ENCODE peak calls at places on chromosomes 12 and 14, in seven cellular contexts. One of them, this sample, is unnamed.
A peak's percentile ranks its signal among the peaks of the same experiment; 100 is the strongest.

GRCh38 chr12:3152013-3152412 is 74.8 kb downstream of the TSPAN9 start:
- DNase-seq in HuH-7.5: no peak
- DNase-seq in lung: no peak
- DNase-seq in ELR: no peak
- DNase-seq in GM19239: no peak
- DNase-seq in stimulated activated effector memory CD8-positive, alpha-beta T cell treated with anti-CD3 and anti-CD28 coated beads, Interleukin-12 subunit alpha, Interleukin-12 subunit beta, amount 100 ng/mL, for 72 hours: no peak
- DNase-seq in memory B cell: no peak
- DNase-seq in this sample: no peak

GRCh38 chr12:53380797-53381738 is 1.1 kb downstream of the SP1 start:
- DNase-seq in stimulated activated effector memory CD8-positive, alpha-beta T cell treated with anti-CD3 and anti-CD28 coated beads, Interleukin-12 subunit alpha, Interleukin-12 subunit beta, amount 100 ng/mL, for 72 hours: no peak
- DNase-seq in memory B cell: no peak
- DNase-seq in GM19239: no peak
- DNase-seq in ELR: peak; percentile 81
- DNase-seq in lung: no peak
- DNase-seq in HuH-7.5: no peak
- DNase-seq in this sample: no peak

GRCh38 chr12:5232826-5233500 is 189.3 kb downstream of the KCNA5 start:
- DNase-seq in HuH-7.5: no peak
- DNase-seq in lung: no peak
- DNase-seq in memory B cell: no peak
- DNase-seq in stimulated activated effector memory CD8-positive, alpha-beta T cell treated with anti-CD3 and anti-CD28 coated beads, Interleukin-12 subunit alpha, Interleukin-12 subunit beta, amount 100 ng/mL, for 72 hours: no peak
- DNase-seq in ELR: no peak
- DNase-seq in GM19239: no peak
- DNase-seq in this sample: no peak

GRCh38 chr12:1740161-1740948 is 49.5 kb downstream of the ADIPOR2 start:
- DNase-seq in lung: no peak
- DNase-seq in GM19239: no peak
- DNase-seq in ELR: no peak
- DNase-seq in memory B cell: no peak
- DNase-seq in stimulated activated effector memory CD8-positive, alpha-beta T cell treated with anti-CD3 and anti-CD28 coated beads, Interleukin-12 subunit alpha, Interleukin-12 subunit beta, amount 100 ng/mL, for 72 hours: no peak
- DNase-seq in HuH-7.5: no peak
- DNase-seq in this sample: no peak

GRCh38 chr12:91274886-91275285 is 92.3 kb upstream of the DCN start:
- DNase-seq in HuH-7.5: no peak
- DNase-seq in GM19239: no peak
- DNase-seq in lung: no peak
- DNase-seq in memory B cell: no peak
- DNase-seq in stimulated activated effector memory CD8-positive, alpha-beta T cell treated with anti-CD3 and anti-CD28 coated beads, Interleukin-12 subunit alpha, Interleukin-12 subunit beta, amount 100 ng/mL, for 72 hours: no peak
- DNase-seq in ELR: no peak
- DNase-seq in this sample: peak; percentile 28

GRCh38 chr12:100767371-100767770 is 27.2 kb upstream of the ANO4 start:
- DNase-seq in stimulated activated effector memory CD8-positive, alpha-beta T cell treated with anti-CD3 and anti-CD28 coated beads, Interleukin-12 subunit alpha, Interleukin-12 subunit beta, amount 100 ng/mL, for 72 hours: no peak
- DNase-seq in memory B cell: no peak
- DNase-seq in GM19239: no peak
- DNase-seq in HuH-7.5: no peak
- DNase-seq in ELR: no peak
- DNase-seq in lung: no peak
- DNase-seq in this sample: no peak

GRCh38 chr12:103821773-103822172 is 19.3 kb downstream of the NT5DC3 start:
- DNase-seq in lung: no peak
- DNase-seq in stimulated activated effector memory CD8-positive, alpha-beta T cell treated with anti-CD3 and anti-CD28 coated beads, Interleukin-12 subunit alpha, Interleukin-12 subunit beta, amount 100 ng/mL, for 72 hours: no peak
- DNase-seq in HuH-7.5: no peak
- DNase-seq in GM19239: no peak
- DNase-seq in ELR: peak; percentile 51
- DNase-seq in memory B cell: no peak
- DNase-seq in this sample: no peak

GRCh38 chr12:83158613-83159207 is 472.0 kb downstream of the TMTC2 start:
- DNase-seq in ELR: no peak
- DNase-seq in lung: no peak
- DNase-seq in GM19239: no peak
- DNase-seq in memory B cell: no peak
- DNase-seq in stimulated activated effector memory CD8-positive, alpha-beta T cell treated with anti-CD3 and anti-CD28 coated beads, Interleukin-12 subunit alpha, Interleukin-12 subunit beta, amount 100 ng/mL, for 72 hours: no peak
- DNase-seq in HuH-7.5: no peak
- DNase-seq in this sample: no peak

GRCh38 chr12:6067152-6067916 is 57.1 kb downstream of the VWF start:
- DNase-seq in HuH-7.5: peak; percentile 69
- DNase-seq in stimulated activated effector memory CD8-positive, alpha-beta T cell treated with anti-CD3 and anti-CD28 coated beads, Interleukin-12 subunit alpha, Interleukin-12 subunit beta, amount 100 ng/mL, for 72 hours: no peak
- DNase-seq in lung: no peak
- DNase-seq in GM19239: no peak
- DNase-seq in ELR: peak; percentile 56
- DNase-seq in memory B cell: no peak
- DNase-seq in this sample: no peak

GRCh38 chr14:65877631-65878030 is 465.1 kb downstream of the FUT8 start:
- DNase-seq in stimulated activated effector memory CD8-positive, alpha-beta T cell treated with anti-CD3 and anti-CD28 coated beads, Interleukin-12 subunit alpha, Interleukin-12 subunit beta, amount 100 ng/mL, for 72 hours: no peak
- DNase-seq in ELR: no peak
- DNase-seq in GM19239: no peak
- DNase-seq in HuH-7.5: no peak
- DNase-seq in memory B cell: no peak
- DNase-seq in lung: no peak
- DNase-seq in this sample: no peak

GRCh38 chr14:67971627-67972625 is 152.3 kb downstream of the RAD51B start:
- DNase-seq in GM19239: no peak
- DNase-seq in lung: no peak
- DNase-seq in stimulated activated effector memory CD8-positive, alpha-beta T cell treated with anti-CD3 and anti-CD28 coated beads, Interleukin-12 subunit alpha, Interleukin-12 subunit beta, amount 100 ng/mL, for 72 hours: no peak
- DNase-seq in HuH-7.5: no peak
- DNase-seq in memory B cell: no peak
- DNase-seq in ELR: peak; percentile 68
- DNase-seq in this sample: no peak

GRCh38 chr12:109995366-109995702 is 834 bp downstream of the GIT2 start:
- DNase-seq in stimulated activated effector memory CD8-positive, alpha-beta T cell treated with anti-CD3 and anti-CD28 coated beads, Interleukin-12 subunit alpha, Interleukin-12 subunit beta, amount 100 ng/mL, for 72 hours: no peak
- DNase-seq in GM19239: no peak
- DNase-seq in HuH-7.5: no peak
- DNase-seq in ELR: no peak
- DNase-seq in memory B cell: no peak
- DNase-seq in lung: no peak
- DNase-seq in this sample: no peak

GRCh38 chr12:28089363-28089762 is 100.9 kb upstream of the CCDC91 start:
- DNase-seq in stimulated activated effector memory CD8-positive, alpha-beta T cell treated with anti-CD3 and anti-CD28 coated beads, Interleukin-12 subunit alpha, Interleukin-12 subunit beta, amount 100 ng/mL, for 72 hours: no peak
- DNase-seq in lung: no peak
- DNase-seq in ELR: peak; percentile 54
- DNase-seq in HuH-7.5: no peak
- DNase-seq in memory B cell: no peak
- DNase-seq in GM19239: no peak
- DNase-seq in this sample: no peak

GRCh38 chr12:21392384-21392783 is 19.7 kb downstream of the IAPP start:
- DNase-seq in stimulated activated effector memory CD8-positive, alpha-beta T cell treated with anti-CD3 and anti-CD28 coated beads, Interleukin-12 subunit alpha, Interleukin-12 subunit beta, amount 100 ng/mL, for 72 hours: no peak
- DNase-seq in lung: no peak
- DNase-seq in memory B cell: no peak
- DNase-seq in HuH-7.5: no peak
- DNase-seq in ELR: no peak
- DNase-seq in GM19239: no peak
- DNase-seq in this sample: no peak

GRCh38 chr14:74886001-74886400 is 4.3 kb downstream of the DLST start:
- DNase-seq in stimulated activated effector memory CD8-positive, alpha-beta T cell treated with anti-CD3 and anti-CD28 coated beads, Interleukin-12 subunit alpha, Interleukin-12 subunit beta, amount 100 ng/mL, for 72 hours: no peak
- DNase-seq in ELR: peak; percentile 74
- DNase-seq in HuH-7.5: no peak
- DNase-seq in GM19239: no peak
- DNase-seq in lung: no peak
- DNase-seq in memory B cell: no peak
- DNase-seq in this sample: no peak

GRCh38 chr14:64720190-64720589 is 16.0 kb downstream of the PLEKHG3 start:
- DNase-seq in ELR: peak; percentile 98
- DNase-seq in HuH-7.5: peak; percentile 65
- DNase-seq in lung: no peak
- DNase-seq in GM19239: no peak
- DNase-seq in stimulated activated effector memory CD8-positive, alpha-beta T cell treated with anti-CD3 and anti-CD28 coated beads, Interleukin-12 subunit alpha, Interleukin-12 subunit beta, amount 100 ng/mL, for 72 hours: no peak
- DNase-seq in memory B cell: no peak
- DNase-seq in this sample: peak; percentile 83

GRCh38 chr12:79008591-79008990 is 144.0 kb downstream of the SYT1 start:
- DNase-seq in memory B cell: no peak
- DNase-seq in stimulated activated effector memory CD8-positive, alpha-beta T cell treated with anti-CD3 and anti-CD28 coated beads, Interleukin-12 subunit alpha, Interleukin-12 subunit beta, amount 100 ng/mL, for 72 hours: no peak
- DNase-seq in GM19239: no peak
- DNase-seq in HuH-7.5: no peak
- DNase-seq in lung: no peak
- DNase-seq in ELR: no peak
- DNase-seq in this sample: no peak

GRCh38 chr14:103552011-103552797 is 10.3 kb downstream of the BAG5 start:
- DNase-seq in memory B cell: no peak
- DNase-seq in ELR: peak; percentile 50
- DNase-seq in lung: no peak
- DNase-seq in stimulated activated effector memory CD8-positive, alpha-beta T cell treated with anti-CD3 and anti-CD28 coated beads, Interleukin-12 subunit alpha, Interleukin-12 subunit beta, amount 100 ng/mL, for 72 hours: no peak
- DNase-seq in HuH-7.5: no peak
- DNase-seq in GM19239: no peak
- DNase-seq in this sample: no peak

GRCh38 chr12:68617160-68617926 is 6.6 kb downstream of the RAP1B start:
- DNase-seq in lung: no peak
- DNase-seq in memory B cell: no peak
- DNase-seq in HuH-7.5: no peak
- DNase-seq in GM19239: no peak
- DNase-seq in ELR: peak; percentile 71
- DNase-seq in stimulated activated effector memory CD8-positive, alpha-beta T cell treated with anti-CD3 and anti-CD28 coated beads, Interleukin-12 subunit alpha, Interleukin-12 subunit beta, amount 100 ng/mL, for 72 hours: no peak
- DNase-seq in this sample: no peak

GRCh38 chr14:22561661-22562579 is 27.1 kb downstream of the DAD1 start:
- DNase-seq in memory B cell: no peak
- DNase-seq in HuH-7.5: no peak
- DNase-seq in ELR: no peak
- DNase-seq in stimulated activated effector memory CD8-positive, alpha-beta T cell treated with anti-CD3 and anti-CD28 coated beads, Interleukin-12 subunit alpha, Interleukin-12 subunit beta, amount 100 ng/mL, for 72 hours: no peak
- DNase-seq in GM19239: no peak
- DNase-seq in lung: peak; percentile 70
- DNase-seq in this sample: no peak

GRCh38 chr14:82075566-82075965 is 541.9 kb upstream of the SEL1L start:
- DNase-seq in stimulated activated effector memory CD8-positive, alpha-beta T cell treated with anti-CD3 and anti-CD28 coated beads, Interleukin-12 subunit alpha, Interleukin-12 subunit beta, amount 100 ng/mL, for 72 hours: no peak
- DNase-seq in ELR: peak; percentile 1
- DNase-seq in GM19239: no peak
- DNase-seq in HuH-7.5: peak; percentile 7
- DNase-seq in lung: no peak
- DNase-seq in memory B cell: no peak
- DNase-seq in this sample: peak; percentile 39

GRCh38 chr12:111193511-111193910 is 175.4 kb downstream of the PHETA1 start:
- DNase-seq in stimulated activated effector memory CD8-positive, alpha-beta T cell treated with anti-CD3 and anti-CD28 coated beads, Interleukin-12 subunit alpha, Interleukin-12 subunit beta, amount 100 ng/mL, for 72 hours: no peak
- DNase-seq in HuH-7.5: no peak
- DNase-seq in lung: no peak
- DNase-seq in memory B cell: no peak
- DNase-seq in ELR: no peak
- DNase-seq in GM19239: no peak
- DNase-seq in this sample: no peak

GRCh38 chr12:67578976-67579661 is 69.4 kb upstream of the DYRK2 start:
- DNase-seq in memory B cell: no peak
- DNase-seq in ELR: peak; percentile 10
- DNase-seq in stimulated activated effector memory CD8-positive, alpha-beta T cell treated with anti-CD3 and anti-CD28 coated beads, Interleukin-12 subunit alpha, Interleukin-12 subunit beta, amount 100 ng/mL, for 72 hours: no peak
- DNase-seq in HuH-7.5: no peak
- DNase-seq in lung: no peak
- DNase-seq in GM19239: no peak
- DNase-seq in this sample: no peak

GRCh38 chr14:83607682-83608081 is 1922.3 kb upstream of the FLRT2 start:
- DNase-seq in GM19239: no peak
- DNase-seq in lung: no peak
- DNase-seq in memory B cell: no peak
- DNase-seq in ELR: no peak
- DNase-seq in HuH-7.5: no peak
- DNase-seq in stimulated activated effector memory CD8-positive, alpha-beta T cell treated with anti-CD3 and anti-CD28 coated beads, Interleukin-12 subunit alpha, Interleukin-12 subunit beta, amount 100 ng/mL, for 72 hours: no peak
- DNase-seq in this sample: no peak

GRCh38 chr12:27571463-27571862 is 47.5 kb downstream of the PPFIBP1 start:
- DNase-seq in GM19239: no peak
- DNase-seq in lung: no peak
- DNase-seq in memory B cell: no peak
- DNase-seq in ELR: peak; percentile 88
- DNase-seq in HuH-7.5: no peak
- DNase-seq in stimulated activated effector memory CD8-positive, alpha-beta T cell treated with anti-CD3 and anti-CD28 coated beads, Interleukin-12 subunit alpha, Interleukin-12 subunit beta, amount 100 ng/mL, for 72 hours: no peak
- DNase-seq in this sample: no peak

This sample was measured in mucosa of gallbladder.